ENCODE peak calls at places on chromosomes 13 and 19, in nine cellular contexts. K is globus pallidus; S is bronchial epithelial cell; X is neural crest cell; N is activated T-helper 1 cell treated with anti-CD3 and anti-CD28 coated beads, Interleukin-12 subunit alpha, Interleukin-12 subunit beta, Interleukin-2, Interleukin-4 antibody, amounts not matched to agents 30 ng/mL and 10 ng/mL and 1 ng/mL, durations not matched to agents 14 hours and 24 hours and 36 hours; C is activated T-helper 2 cell treated with anti-CD3 and anti-CD28 coated beads, Interferon-gamma antibody, Interleukin-2, Interleukin-4, amounts not matched to agents 10 μg/mL and 5 μg/mL and 100 μg/mL, durations not matched to agents 14 hours and 24 hours and 36 hours; M is tibial artery; H is hypothalamus; F is SJSA1. O is an unnamed sample.
A peak's percentile ranks its signal among the peaks of the same experiment; 100 is the strongest.

GRCh38 chr19:39865186-39865585 is 19.0 kb upstream of the FBL start:
- DNase-seq in K (no peak), S (no peak), X (no peak), N (no peak), C (no peak), M (no peak), H (no peak), F (no peak), O (no peak)

GRCh38 chr13:24033527-24034302 is 126.8 kb upstream of the SPATA13 start:
- DNase-seq in K (no peak), S (no peak), X (no peak), N (no peak), C (no peak), M (no peak), H (no peak), F (no peak), O (no peak)

GRCh38 chr19:3520166-3521103 is 14.3 kb downstream of the FZR1 start:
- DNase-seq in K (no peak), S (peak; percentile 87), X (no peak), N (no peak), C (no peak), M (no peak), H (no peak), F (no peak), O (no peak)

GRCh38 chr13:80361883-80362327 is 21.0 kb upstream of the SPRY2 start:
- DNase-seq in K (peak; percentile 76), S (peak; percentile 78), X (peak; percentile 19), N (no peak), C (no peak), M (no peak), H (peak; percentile 23), F (peak; percentile 56), O (peak; percentile 63)

GRCh38 chr19:50669319-50670101 is 20.3 kb downstream of the C19orf81 start:
- DNase-seq in K (peak; percentile 15), S (no peak), X (peak; percentile 51), N (peak; percentile 24), C (peak; percentile 36), M (no peak), H (no peak), F (no peak), O (peak; percentile 66)

GRCh38 chr13:103883152-103883551 is 816.9 kb upstream of the SLC10A2 start:
- DNase-seq in K (peak; percentile 92), S (peak; percentile 95), X (peak; percentile 52), N (no peak), C (no peak), M (peak; percentile 74), H (peak; percentile 75), F (peak; percentile 100), O (peak; percentile 65)

GRCh38 chr13:91357613-91358383 is 10.3 kb downstream of the MIR17HG start:
- DNase-seq in K (no peak), S (no peak), X (no peak), N (no peak), C (no peak), M (no peak), H (no peak), F (no peak), O (no peak)

GRCh38 chr19:44745386-44745831 is 3.1 kb upstream of the BCL3 start:
- DNase-seq in K (no peak), S (peak; percentile 52), X (no peak), N (no peak), C (no peak), M (peak; percentile 78), H (no peak), F (peak; percentile 73), O (no peak)

O was measured in G401.